ENCODE peak calls at places on chromosomes 2 and 18, in nine cellular contexts. Q, S, G, J, D, I, X, H and C are unnamed samples.

GRCh38 chr2:187338679-187339121 is 109.4 kb downstream of the CALCRL start:
- ATAC-seq in S (no peak), J (peak; percentile 28), G (no peak), D (no peak), Q (peak; percentile 12), H (no peak), I (peak; percentile 76), X (no peak), C (no peak)

GRCh38 chr2:227411320-227411989 is 23.7 kb upstream of the SCYGR1 start:
- ATAC-seq in G (peak; percentile 79), J (peak; percentile 86), X (no peak), S (no peak), I (peak; percentile 24), H (no peak), Q (no peak), D (peak; percentile 65), C (no peak)

GRCh38 chr2:110748489-110748867 is 16.1 kb downstream of the ACOXL start:
- ATAC-seq in Q (no peak), S (no peak), G (peak; percentile 83), J (peak; percentile 34), D (peak; percentile 83), I (no peak), H (no peak), X (peak; percentile 42), C (no peak)

GRCh38 chr18:21604711-21605110 is 4.2 kb upstream of the ESCO1 start:
- ATAC-seq in X (no peak), D (no peak), I (no peak), S (no peak), H (no peak), G (no peak), Q (no peak), J (no peak), C (no peak)

GRCh38 chr2:224469374-224469964 is 67.6 kb upstream of the FAM124B start:
- ATAC-seq in D (no peak), I (no peak), S (no peak), H (no peak), Q (peak; percentile 16), X (no peak), G (no peak), J (no peak), C (no peak)

GRCh38 chr2:25303517-25304338 is 38.0 kb downstream of the DNMT3A start:
- ATAC-seq in H (no peak), S (no peak), X (no peak), G (no peak), D (no peak), I (no peak), Q (peak; percentile 44), J (no peak), C (no peak)

GRCh38 chr18:38981382-38981781 is 1415.8 kb upstream of the CELF4 start:
- ATAC-seq in H (no peak), I (no peak), G (no peak), S (no peak), Q (no peak), X (no peak), D (no peak), J (no peak), C (no peak)

GRCh38 chr2:171433763-171434670 is at the start of the genes DCAF17 and METTL8:
- ATAC-seq in G (peak; percentile 92), X (peak; percentile 98), D (peak; percentile 91), S (peak; percentile 99), J (peak; percentile 92), I (peak; percentile 97), H (peak; percentile 95), Q (peak; percentile 98), C (peak; percentile 98)

GRCh38 chr2:28377984-28378678 is 14.5 kb upstream of the FOSL2 start:
- ATAC-seq in J (peak; percentile 59), I (peak; percentile 15), S (no peak), H (peak; percentile 78), G (no peak), D (peak; percentile 14), Q (peak; percentile 38), X (peak; percentile 78), C (no peak)

GRCh38 chr2:150228936-150229335 is 258.5 kb downstream of the RND3 start:
- ATAC-seq in J (no peak), S (no peak), X (no peak), G (no peak), H (no peak), I (no peak), D (no peak), Q (no peak), C (no peak)

GRCh38 chr2:54881759-54882158 is 158.3 kb downstream of the EML6 start:
- ATAC-seq in G (no peak), S (no peak), I (no peak), D (peak; percentile 48), J (no peak), H (no peak), Q (no peak), X (no peak), C (no peak)

GRCh38 chr2:62939735-62940491 is 110.7 kb upstream of the OTX1 start:
- ATAC-seq in H (no peak), G (no peak), X (peak; percentile 14), Q (no peak), D (no peak), I (peak; percentile 72), J (peak; percentile 99), S (no peak), C (no peak)

GRCh38 chr2:62944362-62944761 is 106.3 kb upstream of the OTX1 start:
- ATAC-seq in Q (no peak), D (no peak), S (no peak), H (no peak), G (no peak), J (no peak), X (no peak), I (no peak), C (no peak)

GRCh38 chr2:62938126-62938525 is 112.5 kb upstream of the OTX1 start:
- ATAC-seq in D (no peak), Q (no peak), I (no peak), H (no peak), G (no peak), X (no peak), S (no peak), J (no peak), C (no peak)

GRCh38 chr2:62940697-62941096 is 109.9 kb upstream of the OTX1 start:
- ATAC-seq in Q (no peak), I (no peak), H (no peak), X (no peak), J (no peak), D (no peak), G (no peak), S (no peak), C (no peak)

GRCh38 chr2:62941413-62941812 is 109.2 kb upstream of the OTX1 start:
- ATAC-seq in G (no peak), H (no peak), I (no peak), D (no peak), Q (no peak), X (no peak), S (no peak), J (no peak), C (no peak)
- TF ChIP-seq CTCF in G (no peak), H (no peak), I (no peak), D (no peak), Q (no peak), X (no peak), S (peak; percentile 6), J (peak; percentile 31), C (no peak)

DNA sequence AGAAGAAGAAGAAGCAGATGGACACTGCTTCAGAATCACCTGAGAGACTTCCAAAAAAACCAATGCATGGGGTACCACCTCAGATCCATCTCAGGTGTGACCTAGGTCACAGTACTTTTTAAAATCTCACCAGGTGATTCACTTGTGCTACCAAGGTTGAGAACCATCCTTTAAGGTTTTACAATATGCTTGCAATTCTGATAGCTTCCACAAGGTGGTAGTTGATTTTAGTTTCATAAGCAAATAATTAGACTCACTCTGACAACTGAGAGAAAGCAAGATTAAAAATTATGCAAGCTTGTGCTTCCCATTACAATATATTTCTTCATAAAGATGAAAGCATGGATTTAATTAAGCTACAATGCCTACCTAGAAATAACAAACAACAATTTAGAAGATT is 355.1 kb downstream of the EN1 start:
- ATAC-seq in J (peak; percentile 18), Q (no peak), D (no peak), G (no peak), I (peak; percentile 35), X (no peak), S (no peak), H (no peak), C (no peak)
- TF ChIP-seq CTCF in J (peak; percentile 63), Q (no peak), D (no peak), G (no peak), I (peak; percentile 36), X (no peak), S (no peak), H (peak; percentile 40), C (no peak)

GRCh38 chr2:43592443-43592842 is 3.4 kb downstream of the THADA start:
- ATAC-seq in I (no peak), Q (no peak), S (no peak), G (no peak), X (no peak), J (no peak), H (no peak), D (no peak), C (no peak)
- TF ChIP-seq CTCF in I (no peak), Q (no peak), S (no peak), G (no peak), X (no peak), J (no peak), H (no peak), D (no peak), C (no peak)

GRCh38 chr2:69601179-69601612 is 42.3 kb downstream of the AAK1 start:
- ATAC-seq in G (no peak), X (peak; percentile 80), H (peak; percentile 54), D (peak; percentile 61), Q (peak; percentile 84), I (peak; percentile 98), S (peak; percentile 44), J (peak; percentile 97), C (no peak)

GRCh38 chr2:69600425-69600824 is 43.1 kb downstream of the AAK1 start:
- ATAC-seq in H (no peak), Q (no peak), S (no peak), G (no peak), X (no peak), I (no peak), J (no peak), D (no peak), C (no peak)

GRCh38 chr2:69594341-69594740 is 49.2 kb downstream of the AAK1 start:
- ATAC-seq in D (no peak), G (no peak), X (no peak), S (no peak), H (peak; percentile 67), Q (no peak), I (peak; percentile 40), J (no peak), C (no peak)

GRCh38 chr2:69597843-69598610 is 45.5 kb downstream of the AAK1 start:
- ATAC-seq in G (no peak), X (no peak), S (no peak), I (no peak), J (no peak), D (no peak), H (no peak), Q (no peak), C (no peak)

GRCh38 chr2:69597105-69597504 is 46.4 kb downstream of the AAK1 start:
- ATAC-seq in H (no peak), X (no peak), D (no peak), I (no peak), Q (no peak), G (no peak), S (no peak), J (no peak), C (no peak)
- TF ChIP-seq CTCF in H (no peak), X (no peak), D (no peak), I (no peak), Q (no peak), G (no peak), S (no peak), J (no peak), C (no peak)

GRCh38 chr18:32261003-32261402 is 71.2 kb downstream of the MEP1B start:
- ATAC-seq in H (no peak), D (no peak), X (no peak), I (peak; percentile 79), Q (no peak), J (peak; percentile 68), G (no peak), S (no peak), C (no peak)
- TF ChIP-seq CTCF in H (no peak), D (no peak), X (no peak), I (no peak), Q (no peak), J (no peak), G (no peak), S (no peak), C (no peak)